ENCODE peak calls at places on chromosomes 13 and 19, in five cellular contexts. E, Y, T, C and S are unnamed samples.

GRCh38 chr19:35126624-35126959 is 8.3 kb downstream of the LGI4 start:
- DNase-seq in E (no peak), Y (no peak), T (no peak), C (no peak), S (no peak)

GRCh38 chr13:97125051-97125809 is 96.9 kb upstream of the MBNL2 start:
- DNase-seq in E (peak; percentile 39), Y (peak; percentile 82), T (no peak), C (no peak), S (no peak)

GRCh38 chr19:47445937-47446402 is 25.7 kb downstream of the SLC8A2 start:
- DNase-seq in E (peak; percentile 33), Y (no peak), T (no peak), C (no peak), S (peak; percentile 43)

GRCh38 chr13:36822786-36823185 is 3.8 kb downstream of the RFXAP start:
- DNase-seq in E (no peak), Y (no peak), T (no peak), C (no peak), S (no peak)

GRCh38 chr13:113784645-113785024 is 25.6 kb downstream of the TMEM255B start:
- DNase-seq in E (no peak), Y (no peak), T (no peak), C (no peak), S (no peak)

GRCh38 chr13:67632590-67632989 is 402.5 kb upstream of the PCDH9 start:
- DNase-seq in E (no peak), Y (no peak), T (no peak), C (no peak), S (no peak)

GRCh38 chr13:94860981-94861407 is 148.6 kb upstream of the SOX21 start:
- DNase-seq in E (peak; percentile 12), Y (no peak), T (no peak), C (no peak), S (no peak)

GRCh38 chr19:40217921-40218890 is at the start of gene TTC9B:
- DNase-seq in E (no peak), Y (no peak), T (no peak), C (no peak), S (no peak)

GRCh38 chr19:3494559-3494958 is 5.9 kb downstream of the DOHH start:
- DNase-seq in E (no peak), Y (no peak), T (no peak), C (no peak), S (no peak)

GRCh38 chr13:40539954-40540706 is 126.3 kb downstream of the FOXO1 start:
- DNase-seq in E (no peak), Y (no peak), T (peak; percentile 30), C (no peak), S (no peak)

GRCh38 chr19:45376045-45376724 is 5.8 kb upstream of the ERCC2 start:
- DNase-seq in E (peak; percentile 64), Y (no peak), T (peak; percentile 64), C (no peak), S (no peak)

GRCh38 chr13:39602614-39603366 is at the start of gene LHFPL6:
- DNase-seq in E (peak; percentile 74), Y (peak; percentile 90), T (peak; percentile 41), C (peak; percentile 95), S (peak; percentile 75)

GRCh38 chr13:110524484-110525254 is 36.9 kb downstream of the RAB20 start:
- DNase-seq in E (no peak), Y (no peak), T (no peak), C (no peak), S (peak; percentile 88)

GRCh38 chr19:44258835-44259413 is 762 bp upstream of the ZNF233 start:
- DNase-seq in E (no peak), Y (no peak), T (no peak), C (no peak), S (no peak)

GRCh38 chr13:87274209-87274819 is 396.9 kb upstream of the SLITRK5 start:
- DNase-seq in E (no peak), Y (no peak), T (no peak), C (no peak), S (peak; percentile 17)

GRCh38 chr19:53102701-53103140 is 501 bp downstream of the ZNF160 start:
- DNase-seq in E (peak; percentile 22), Y (peak; percentile 71), T (no peak), C (no peak), S (peak; percentile 19)

GRCh38 chr19:46717716-46718143 is 816 bp upstream of the PRKD2 start:
- DNase-seq in E (no peak), Y (no peak), T (no peak), C (no peak), S (no peak)

GRCh38 chr13:83753912-83754624 is 128.2 kb downstream of the SLITRK1 start:
- DNase-seq in E (no peak), Y (no peak), T (no peak), C (no peak), S (no peak)

GRCh38 chr19:1967087-1967608 is 26.2 kb downstream of the CSNK1G2 start:
- DNase-seq in E (no peak), Y (no peak), T (no peak), C (no peak), S (no peak)

DNA sequence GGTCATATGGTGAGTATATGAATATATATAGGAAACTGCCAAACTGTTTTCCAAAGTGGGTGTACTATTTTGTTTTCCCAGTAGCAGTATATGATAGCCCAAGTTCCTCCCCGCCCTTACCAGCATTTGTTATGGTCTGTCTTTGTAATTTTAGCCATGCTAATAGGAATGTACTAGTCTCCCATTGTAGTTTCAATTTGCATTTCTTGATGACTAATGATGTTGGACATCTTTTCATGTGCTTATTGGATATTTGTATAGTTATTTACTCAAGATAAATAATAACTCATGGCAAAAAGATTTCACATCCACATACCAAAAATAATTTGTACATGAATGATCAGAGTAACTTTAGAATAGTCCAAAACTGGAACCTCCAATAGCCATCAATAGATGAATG is 75.3 kb upstream of the SERP2 start:
- DNase-seq in E (no peak), Y (no peak), T (no peak), C (no peak), S (no peak)
- TF ChIP-seq EP300 in E (no peak), Y (no peak), T (no peak), C (no peak), S (no peak)

GRCh38 chr13:38338089-38338488 is 11.6 kb upstream of the UFM1 start:
- DNase-seq in E (no peak), Y (no peak), T (no peak), C (no peak), S (no peak)
- TF ChIP-seq CTCF in E (no peak), Y (no peak), T (no peak), C (no peak), S (no peak)

GRCh38 chr13:63112799-63113395 is 1697.2 kb upstream of the PCDH20 start:
- DNase-seq in E (no peak), Y (no peak), T (no peak), C (no peak), S (no peak)
- TF ChIP-seq EP300 in E (no peak), Y (no peak), T (no peak), C (no peak), S (no peak)

GRCh38 chr19:41439441-41440222 is at the start of gene DMAC2:
- DNase-seq in E (peak; percentile 92), Y (peak; percentile 99), T (peak; percentile 100), C (peak; percentile 100), S (peak; percentile 99)
- TF ChIP-seq CTCF in E (no peak), Y (peak; percentile 44), T (peak; percentile 85), C (peak; percentile 74), S (peak; percentile 41)

GRCh38 chr13:112587767-112588489 is at the start of gene TUBGCP3:
- DNase-seq in E (peak; percentile 80), Y (peak; percentile 83), T (peak; percentile 78), C (no peak), S (peak; percentile 86)
- TF ChIP-seq EP300 in E (no peak), Y (no peak), T (no peak), C (no peak), S (no peak)